ENCODE peak calls at places on chromosome 1, in four cellular contexts. One of them, this sample, is unnamed.

GRCh38 chr1:172900359-172900997 is 150.3 kb downstream of the TNFSF18 start:
- DNase-seq in vagina: no peak
- DNase-seq in sigmoid colon: no peak
- DNase-seq in K562: no peak
- DNase-seq in this sample: no peak

GRCh38 chr1:217953922-217954321 is 322.8 kb downstream of the SPATA17 start:
- DNase-seq in K562: no peak
- DNase-seq in sigmoid colon: no peak
- DNase-seq in vagina: no peak
- DNase-seq in this sample: no peak

GRCh38 chr1:160001440-160001839 is 30.4 kb downstream of the PIGM start:
- DNase-seq in sigmoid colon: no peak
- DNase-seq in vagina: no peak
- DNase-seq in K562: no peak
- DNase-seq in this sample: no peak

GRCh38 chr1:196690582-196690981 is 38.7 kb downstream of the CFH start:
- DNase-seq in sigmoid colon: no peak
- DNase-seq in vagina: no peak
- DNase-seq in K562: peak; percentile 3
- DNase-seq in this sample: no peak

GRCh38 chr1:73943270-73943669 is 254.7 kb downstream of the LRRIQ3 start:
- DNase-seq in vagina: no peak
- DNase-seq in sigmoid colon: no peak
- DNase-seq in K562: no peak
- DNase-seq in this sample: no peak

GRCh38 chr1:152189657-152190442 is 30.8 kb upstream of the RPTN start:
- DNase-seq in vagina: no peak
- DNase-seq in K562: peak; percentile 67
- DNase-seq in sigmoid colon: peak; percentile 67
- DNase-seq in this sample: peak; percentile 65

GRCh38 chr1:64515427-64515826 is 45.5 kb downstream of the CACHD1 start:
- DNase-seq in vagina: no peak
- DNase-seq in K562: no peak
- DNase-seq in sigmoid colon: peak; percentile 85
- DNase-seq in this sample: no peak

GRCh38 chr1:66426231-66426853 is 107.6 kb upstream of the SGIP1 start:
- DNase-seq in K562: no peak
- DNase-seq in vagina: no peak
- DNase-seq in sigmoid colon: no peak
- DNase-seq in this sample: no peak

GRCh38 chr1:24142546-24143431 is at the start of gene IL22RA1:
- DNase-seq in K562: no peak
- DNase-seq in sigmoid colon: peak; percentile 61
- DNase-seq in vagina: no peak
- DNase-seq in this sample: no peak

GRCh38 chr1:61318319-61319125 is 236.2 kb downstream of the NFIA start:
- DNase-seq in vagina: no peak
- DNase-seq in K562: peak; percentile 74
- DNase-seq in sigmoid colon: peak; percentile 88
- DNase-seq in this sample: peak; percentile 85

GRCh38 chr1:78284354-78284753 is 206.4 kb upstream of the PTGFR start:
- DNase-seq in K562: no peak
- DNase-seq in sigmoid colon: peak; percentile 74
- DNase-seq in vagina: no peak
- DNase-seq in this sample: no peak

GRCh38 chr1:204405988-204406387 is 5.6 kb downstream of the PPP1R15B start:
- DNase-seq in vagina: peak; percentile 1
- DNase-seq in sigmoid colon: no peak
- DNase-seq in K562: no peak
- DNase-seq in this sample: no peak

GRCh38 chr1:53617382-53618217 is 121.4 kb downstream of the GLIS1 start:
- DNase-seq in vagina: peak; percentile 76
- DNase-seq in K562: no peak
- DNase-seq in sigmoid colon: peak; percentile 51
- DNase-seq in this sample: no peak

GRCh38 chr1:44347280-44347679 is 7.8 kb downstream of the ERI3 start:
- DNase-seq in vagina: no peak
- DNase-seq in sigmoid colon: no peak
- DNase-seq in K562: no peak
- DNase-seq in this sample: no peak

GRCh38 chr1:111417755-111418154 is 9.8 kb downstream of the OVGP1 start:
- DNase-seq in sigmoid colon: no peak
- DNase-seq in K562: no peak
- DNase-seq in vagina: no peak
- DNase-seq in this sample: no peak

GRCh38 chr1:12088607-12089006 is 25.5 kb downstream of the TNFRSF8 start:
- DNase-seq in vagina: no peak
- DNase-seq in sigmoid colon: no peak
- DNase-seq in K562: no peak
- DNase-seq in this sample: no peak

GRCh38 chr1:84277343-84278059 is 24.0 kb upstream of the SAMD13 start:
- DNase-seq in K562: no peak
- DNase-seq in sigmoid colon: no peak
- DNase-seq in vagina: no peak
- DNase-seq in this sample: peak; percentile 2

GRCh38 chr1:22918644-22919043 is 54.0 kb downstream of the LACTBL1 start:
- DNase-seq in K562: no peak
- DNase-seq in vagina: no peak
- DNase-seq in sigmoid colon: no peak
- DNase-seq in this sample: no peak

GRCh38 chr1:97210302-97210701 is 488.7 kb downstream of the PTBP2 start:
- DNase-seq in vagina: no peak
- DNase-seq in sigmoid colon: no peak
- DNase-seq in K562: no peak
- DNase-seq in this sample: no peak

GRCh38 chr1:97209381-97209780 is 487.8 kb downstream of the PTBP2 start:
- DNase-seq in K562: no peak
- DNase-seq in vagina: no peak
- DNase-seq in sigmoid colon: no peak
- DNase-seq in this sample: no peak

GRCh38 chr1:97212671-97213070 is 491.1 kb downstream of the PTBP2 start:
- DNase-seq in K562: no peak
- DNase-seq in vagina: no peak
- DNase-seq in sigmoid colon: no peak
- DNase-seq in this sample: no peak
- TF ChIP-seq POLR2AphosphoS5 in K562: no peak
- TF ChIP-seq POLR2AphosphoS5 in vagina: no peak
- TF ChIP-seq POLR2AphosphoS5 in sigmoid colon: no peak
- TF ChIP-seq POLR2AphosphoS5 in this sample: no peak

GRCh38 chr1:214002472-214002871 is 14.7 kb downstream of the PROX1 start:
- DNase-seq in K562: peak; percentile 43
- DNase-seq in vagina: no peak
- DNase-seq in sigmoid colon: no peak
- DNase-seq in this sample: peak; percentile 95
- TF ChIP-seq POLR2AphosphoS5 in K562: no peak
- TF ChIP-seq POLR2AphosphoS5 in vagina: no peak
- TF ChIP-seq POLR2AphosphoS5 in sigmoid colon: peak; percentile 46
- TF ChIP-seq POLR2AphosphoS5 in this sample: no peak

DNA sequence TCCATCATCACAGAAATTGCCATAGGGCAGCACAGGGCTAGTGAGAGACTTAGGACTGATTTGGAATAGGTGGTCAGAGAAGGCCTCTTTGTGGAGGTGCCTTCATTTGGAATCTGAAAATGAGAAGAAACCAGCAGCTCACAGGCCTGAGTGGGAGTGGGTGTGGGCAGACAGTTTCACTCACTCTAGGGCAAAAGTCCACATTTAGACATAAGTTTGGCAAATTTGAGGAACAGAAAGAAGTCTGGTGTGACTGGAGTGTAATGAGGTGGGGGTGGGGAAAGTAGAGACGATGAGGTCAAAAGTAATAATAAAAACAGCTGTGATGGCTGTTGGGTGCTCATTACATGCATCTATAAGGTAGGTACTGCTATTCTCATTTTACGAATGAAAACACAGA is 22.4 kb upstream of the BCAR3 start:
- DNase-seq in sigmoid colon: peak; percentile 52
- DNase-seq in vagina: no peak
- DNase-seq in K562: no peak
- DNase-seq in this sample: no peak
- TF ChIP-seq POLR2AphosphoS5 in sigmoid colon: no peak
- TF ChIP-seq POLR2AphosphoS5 in vagina: no peak
- TF ChIP-seq POLR2AphosphoS5 in K562: no peak
- TF ChIP-seq POLR2AphosphoS5 in this sample: no peak

GRCh38 chr1:112955678-112956502 is at the start of gene SLC16A1:
- DNase-seq in vagina: peak; percentile 93
- DNase-seq in K562: peak; percentile 98
- DNase-seq in sigmoid colon: peak; percentile 97
- DNase-seq in this sample: peak; percentile 96
- TF ChIP-seq POLR2AphosphoS5 in vagina: no peak
- TF ChIP-seq POLR2AphosphoS5 in K562: peak; percentile 97
- TF ChIP-seq POLR2AphosphoS5 in sigmoid colon: peak; percentile 99
- TF ChIP-seq POLR2AphosphoS5 in this sample: peak; percentile 99

GRCh38 chr1:80982831-80983230 is 817.9 kb upstream of the ADGRL2 start:
- DNase-seq in sigmoid colon: no peak
- DNase-seq in vagina: no peak
- DNase-seq in K562: no peak
- DNase-seq in this sample: no peak

GRCh38 chr1:80988896-80989295 is 811.8 kb upstream of the ADGRL2 start:
- DNase-seq in vagina: no peak
- DNase-seq in sigmoid colon: no peak
- DNase-seq in K562: no peak
- DNase-seq in this sample: no peak

GRCh38 chr1:80989455-80989854 is 811.3 kb upstream of the ADGRL2 start:
- DNase-seq in sigmoid colon: no peak
- DNase-seq in K562: no peak
- DNase-seq in vagina: no peak
- DNase-seq in this sample: no peak

DNA sequence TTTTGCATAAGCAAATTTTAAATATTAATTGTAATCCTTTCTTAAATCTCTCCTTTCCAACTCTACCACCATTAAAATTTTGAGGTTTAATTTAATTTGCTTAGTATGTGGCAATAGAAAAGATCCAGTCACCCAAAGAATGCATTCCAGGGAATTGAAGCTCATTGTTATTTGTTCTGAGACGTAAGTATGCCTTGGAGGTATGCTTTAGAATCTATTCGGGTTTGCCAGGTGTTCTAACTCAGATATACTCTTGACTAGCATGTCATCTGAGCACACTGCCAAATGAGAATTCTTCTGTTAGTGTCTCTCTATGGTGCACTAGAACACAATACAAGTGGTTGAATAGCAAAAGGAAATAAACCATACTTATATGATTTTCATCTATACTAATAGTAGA is 813.6 kb upstream of the ADGRL2 start:
- DNase-seq in vagina: no peak
- DNase-seq in sigmoid colon: no peak
- DNase-seq in K562: no peak
- DNase-seq in this sample: no peak
- TF ChIP-seq POLR2AphosphoS5 in vagina: no peak
- TF ChIP-seq POLR2AphosphoS5 in sigmoid colon: no peak
- TF ChIP-seq POLR2AphosphoS5 in K562: no peak
- TF ChIP-seq POLR2AphosphoS5 in this sample: no peak

This sample was measured in endothelial cell of umbilical vein.